ENCODE peak calls at places on chromosomes 13 and 19, in four cellular contexts. One of them, this sample, is unnamed.

GRCh38 chr19:5801796-5802616 is 2.9 kb upstream of the NRTN start:
- DNase-seq in endodermal cell: peak; percentile 88
- DNase-seq in hepatocyte: peak; percentile 80
- DNase-seq in heart left ventricle: no peak
- DNase-seq in this sample: no peak

GRCh38 chr13:42549555-42549941 is 24.4 kb upstream of the TNFSF11 start:
- DNase-seq in endodermal cell: no peak
- DNase-seq in hepatocyte: no peak
- DNase-seq in heart left ventricle: no peak
- DNase-seq in this sample: no peak

GRCh38 chr13:111577956-111578595 is 257.6 kb downstream of the TEX29 start:
- DNase-seq in endodermal cell: no peak
- DNase-seq in hepatocyte: no peak
- DNase-seq in heart left ventricle: no peak
- DNase-seq in this sample: no peak

GRCh38 chr19:38683393-38684077 is 36.1 kb downstream of the ACTN4 start:
- DNase-seq in endodermal cell: peak; percentile 99
- DNase-seq in hepatocyte: peak; percentile 93
- DNase-seq in heart left ventricle: peak; percentile 69
- DNase-seq in this sample: peak; percentile 97

GRCh38 chr13:105165449-105166125 is 1369.9 kb downstream of the EFNB2 start:
- DNase-seq in endodermal cell: no peak
- DNase-seq in hepatocyte: no peak
- DNase-seq in heart left ventricle: no peak
- DNase-seq in this sample: no peak

GRCh38 chr19:33722456-33723239 is 74.0 kb upstream of the KCTD15 start:
- DNase-seq in endodermal cell: no peak
- DNase-seq in hepatocyte: no peak
- DNase-seq in heart left ventricle: no peak
- DNase-seq in this sample: no peak

GRCh38 chr19:7904074-7905020 is 670 bp downstream of the MAP2K7 start:
- DNase-seq in endodermal cell: peak; percentile 74
- DNase-seq in hepatocyte: peak; percentile 75
- DNase-seq in heart left ventricle: peak; percentile 69
- DNase-seq in this sample: peak; percentile 41

GRCh38 chr13:29954082-29955043 is 103.9 kb upstream of the UBL3 start:
- DNase-seq in endodermal cell: no peak
- DNase-seq in hepatocyte: no peak
- DNase-seq in heart left ventricle: no peak
- DNase-seq in this sample: no peak

GRCh38 chr13:71856548-71856947 is 10.5 kb downstream of the DACH1 start:
- DNase-seq in endodermal cell: no peak
- DNase-seq in hepatocyte: no peak
- DNase-seq in heart left ventricle: no peak
- DNase-seq in this sample: no peak

GRCh38 chr13:66886248-66886647 is 343.9 kb downstream of the PCDH9 start:
- DNase-seq in endodermal cell: no peak
- DNase-seq in hepatocyte: no peak
- DNase-seq in heart left ventricle: no peak
- DNase-seq in this sample: no peak

GRCh38 chr13:80339841-80340642 is 884 bp downstream of the SPRY2 start:
- DNase-seq in endodermal cell: peak; percentile 71
- DNase-seq in hepatocyte: peak; percentile 60
- DNase-seq in heart left ventricle: peak; percentile 68
- DNase-seq in this sample: no peak

GRCh38 chr19:39053276-39054090 is 21.1 kb upstream of the FBXO27 start:
- DNase-seq in endodermal cell: no peak
- DNase-seq in hepatocyte: peak; percentile 88
- DNase-seq in heart left ventricle: no peak
- DNase-seq in this sample: no peak

GRCh38 chr13:97308735-97309429 is 86.7 kb downstream of the MBNL2 start:
- DNase-seq in endodermal cell: no peak
- DNase-seq in hepatocyte: no peak
- DNase-seq in heart left ventricle: no peak
- DNase-seq in this sample: no peak

GRCh38 chr13:67048793-67049150 is 181.4 kb downstream of the PCDH9 start:
- DNase-seq in endodermal cell: no peak
- DNase-seq in hepatocyte: no peak
- DNase-seq in heart left ventricle: no peak
- DNase-seq in this sample: no peak

GRCh38 chr19:40150170-40150569 is 41.1 kb upstream of the MAP3K10 start:
- DNase-seq in endodermal cell: no peak
- DNase-seq in hepatocyte: no peak
- DNase-seq in heart left ventricle: no peak
- DNase-seq in this sample: no peak

GRCh38 chr13:34011552-34012085 is 193.7 kb downstream of the RFC3 start:
- DNase-seq in endodermal cell: no peak
- DNase-seq in hepatocyte: peak; percentile 58
- DNase-seq in heart left ventricle: peak; percentile 23
- DNase-seq in this sample: no peak

GRCh38 chr13:109516196-109516595 is 270.2 kb downstream of the IRS2 start:
- DNase-seq in endodermal cell: no peak
- DNase-seq in hepatocyte: no peak
- DNase-seq in heart left ventricle: no peak
- DNase-seq in this sample: no peak

DNA sequence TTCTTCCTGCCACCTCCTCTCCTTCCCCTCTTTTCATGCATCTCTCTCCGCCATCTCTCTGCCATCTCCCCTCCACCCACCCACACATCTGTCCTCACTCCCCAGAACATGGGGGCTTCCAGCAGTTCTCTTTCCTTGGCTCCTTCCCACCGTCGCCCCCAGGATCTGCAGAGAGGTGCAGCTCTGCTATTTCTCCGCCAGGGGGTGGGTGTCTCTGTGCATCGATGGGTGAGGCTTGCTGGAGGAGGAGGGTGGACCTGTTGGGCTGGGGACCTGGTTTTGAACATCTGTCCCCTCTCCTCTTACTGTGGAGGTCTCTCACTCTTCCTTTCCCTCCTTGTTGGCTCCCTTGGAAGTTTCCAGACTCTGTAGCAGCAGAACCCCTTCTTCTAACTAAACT is 51.7 kb downstream of the MYH14 start:
- DNase-seq in endodermal cell: peak; percentile 62
- DNase-seq in hepatocyte: no peak
- DNase-seq in heart left ventricle: no peak
- DNase-seq in this sample: no peak
- TF ChIP-seq CTCF in endodermal cell: peak; percentile 53
- TF ChIP-seq CTCF in hepatocyte: no peak
- TF ChIP-seq CTCF in heart left ventricle: no peak
- TF ChIP-seq CTCF in this sample: no peak

DNA sequence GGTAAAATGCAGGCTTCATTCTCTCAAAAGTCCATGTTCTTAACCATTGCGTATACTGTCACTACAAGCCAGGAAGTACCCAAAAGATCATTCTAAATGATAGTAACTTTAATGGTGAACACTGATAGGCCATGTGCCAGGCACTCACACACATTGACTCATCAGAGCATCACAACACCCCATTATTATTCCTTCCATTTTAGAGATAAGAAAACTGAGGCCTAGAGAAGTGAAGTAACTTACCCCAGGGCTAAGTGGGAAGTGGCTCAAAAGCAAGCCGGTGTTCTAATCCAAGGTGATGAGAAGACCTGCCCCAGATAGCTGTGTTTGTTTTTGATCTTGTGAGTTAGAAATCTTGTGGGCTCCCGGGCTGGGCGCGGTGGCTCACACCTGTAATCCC is 1.4 kb upstream of the PHLDB3 start:
- DNase-seq in endodermal cell: no peak
- DNase-seq in hepatocyte: no peak
- DNase-seq in heart left ventricle: no peak
- DNase-seq in this sample: no peak
- H3K27ac ChIP-seq in endodermal cell: no peak overlapping the region
- H3K27ac ChIP-seq in hepatocyte: no peak overlapping the region
- H3K27ac ChIP-seq in heart left ventricle: no peak overlapping the region
- H3K27ac ChIP-seq in this sample: no peak overlapping the region

GRCh38 chr19:4033028-4033956 is 25.8 kb downstream of the PIAS4 start:
- DNase-seq in endodermal cell: no peak
- DNase-seq in hepatocyte: no peak
- DNase-seq in heart left ventricle: no peak
- DNase-seq in this sample: no peak
- H3K36me3 ChIP-seq in endodermal cell: peaks cover 23% of the 10 kb centered on the region
- H3K36me3 ChIP-seq in hepatocyte: no peaks in the 10 kb centered on the region
- H3K36me3 ChIP-seq in heart left ventricle: peaks cover 27% of the 10 kb centered on the region
- H3K36me3 ChIP-seq in this sample: peaks cover 16% of the 10 kb centered on the region

GRCh38 chr13:51066091-51066831 is 44.8 kb downstream of the C13orf42 start:
- DNase-seq in endodermal cell: peak; percentile 45
- DNase-seq in hepatocyte: no peak
- DNase-seq in heart left ventricle: no peak
- DNase-seq in this sample: no peak

GRCh38 chr13:51071493-51071892 is 39.6 kb downstream of the C13orf42 start:
- DNase-seq in endodermal cell: peak; percentile 57
- DNase-seq in hepatocyte: no peak
- DNase-seq in heart left ventricle: no peak
- DNase-seq in this sample: no peak

GRCh38 chr13:51067376-51068125 is 43.5 kb downstream of the C13orf42 start:
- DNase-seq in endodermal cell: peak; percentile 6
- DNase-seq in hepatocyte: no peak
- DNase-seq in heart left ventricle: no peak
- DNase-seq in this sample: no peak

GRCh38 chr13:51068501-51068900 is 42.6 kb downstream of the C13orf42 start:
- DNase-seq in endodermal cell: peak; percentile 33
- DNase-seq in hepatocyte: no peak
- DNase-seq in heart left ventricle: no peak
- DNase-seq in this sample: no peak

DNA sequence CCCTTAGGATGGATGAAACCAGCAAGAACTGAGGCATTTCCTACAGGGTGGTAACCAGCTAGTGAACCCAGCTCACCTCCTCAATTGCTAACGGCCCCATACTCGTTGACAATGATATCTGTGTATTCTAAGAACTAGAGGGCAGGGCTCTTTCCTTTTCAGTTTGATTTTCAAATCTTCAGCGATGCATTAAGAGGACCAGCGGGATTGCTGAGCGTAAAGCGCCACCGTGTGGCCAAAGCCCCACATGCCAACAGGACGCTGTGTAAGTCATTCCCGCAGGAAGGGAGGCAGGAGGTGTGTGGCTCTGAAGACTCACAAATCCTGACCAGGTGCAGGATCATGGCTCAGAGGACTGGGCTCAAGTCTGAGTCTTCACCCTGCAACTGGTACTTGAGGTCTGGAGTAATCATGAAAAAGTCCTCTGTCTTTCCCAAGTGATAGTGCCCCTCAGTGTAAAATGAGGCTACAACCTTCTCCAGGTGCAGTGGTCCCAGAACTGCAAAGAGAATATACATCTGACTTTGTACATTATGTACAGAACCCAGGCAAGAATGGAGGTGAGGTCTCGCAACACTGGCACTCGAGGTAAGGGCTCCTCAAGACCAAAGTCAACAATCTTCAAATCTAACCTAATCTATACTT is 40.9 kb downstream of the C13orf42 start:
- DNase-seq in endodermal cell: peak; percentile 96
- DNase-seq in hepatocyte: peak; percentile 92
- DNase-seq in heart left ventricle: peak; percentile 77
- DNase-seq in this sample: no peak
- TF ChIP-seq CTCF in endodermal cell: peak; percentile 98
- TF ChIP-seq CTCF in hepatocyte: peak; percentile 92
- TF ChIP-seq CTCF in heart left ventricle: peak; percentile 90
- TF ChIP-seq CTCF in this sample: peak; percentile 85